ENCODE peak calls at places on chromosomes 11 and 22, in eight cellular contexts. Q is GM23338, H is neural progenitor cell, B is PC-3, R is MM.1S, S is hepatocyte, J is HCT116, Z is SK-N-SH. D is an unnamed sample.

GRCh38 chr11:110123003-110123402 is 29.8 kb downstream of the ZC3H12C start:
- DNase-seq in S (no peak), H (no peak), J (no peak), Z (no peak), Q (peak; percentile 6), R (no peak), B (no peak), D (no peak)

GRCh38 chr11:18768472-18768901 is 23.1 kb downstream of the PTPN5 start:
- DNase-seq in Z (no peak), H (no peak), B (no peak), Q (no peak), R (peak; percentile 79), J (no peak), S (no peak), D (peak; percentile 16)

GRCh38 chr22:31488346-31488883 is 1.2 kb downstream of the EIF4ENIF1 start:
- DNase-seq in R (peak; percentile 26), Z (no peak), H (no peak), Q (no peak), B (no peak), J (no peak), S (no peak), D (no peak)

GRCh38 chr11:9091044-9091936 is at the start of gene SCUBE2:
- DNase-seq in B (no peak), J (no peak), S (no peak), H (peak; percentile 68), Q (peak; percentile 55), R (no peak), Z (peak; percentile 86), D (no peak)

GRCh38 chr11:69293819-69294505 is at the start of gene MYEOV:
- DNase-seq in S (no peak), H (peak; percentile 29), B (peak; percentile 92), R (peak; percentile 87), Z (peak; percentile 78), Q (peak; percentile 79), J (peak; percentile 88), D (peak; percentile 90)

GRCh38 chr22:38862375-38863329 is 9.4 kb downstream of the CBX6 start:
- DNase-seq in J (no peak), H (peak; percentile 39), R (no peak), Z (peak; percentile 60), Q (peak; percentile 59), B (no peak), S (peak; percentile 2), D (no peak)

GRCh38 chr11:48141475-48142100 is 75.0 kb upstream of the OR4B1 start:
- DNase-seq in J (no peak), Q (no peak), S (no peak), Z (no peak), H (no peak), B (peak; percentile 45), R (no peak), D (no peak)

GRCh38 chr11:28835790-28836189 is 727.6 kb downstream of the METTL15 start:
- DNase-seq in B (peak; percentile 32), S (peak; percentile 16), J (no peak), H (no peak), R (no peak), Q (no peak), Z (no peak), D (no peak)

GRCh38 chr22:40739723-40740122 is 60.4 kb downstream of the MCHR1 start:
- DNase-seq in Q (no peak), Z (no peak), H (no peak), B (no peak), R (no peak), J (no peak), S (no peak), D (no peak)

GRCh38 chr11:61616443-61616842 is 35.6 kb upstream of the SYT7 start:
- DNase-seq in Q (no peak), S (no peak), J (no peak), B (peak; percentile 69), H (no peak), R (no peak), Z (no peak), D (no peak)

GRCh38 chr22:40056163-40056958 is 61.6 kb downstream of the FAM83F start:
- DNase-seq in J (no peak), S (no peak), R (no peak), B (no peak), Z (no peak), Q (no peak), H (no peak), D (no peak)

GRCh38 chr11:128949791-128950454 is 7.3 kb upstream of the TP53AIP1 start:
- DNase-seq in Q (no peak), S (no peak), R (no peak), H (no peak), B (no peak), J (no peak), Z (no peak), D (no peak)

DNA sequence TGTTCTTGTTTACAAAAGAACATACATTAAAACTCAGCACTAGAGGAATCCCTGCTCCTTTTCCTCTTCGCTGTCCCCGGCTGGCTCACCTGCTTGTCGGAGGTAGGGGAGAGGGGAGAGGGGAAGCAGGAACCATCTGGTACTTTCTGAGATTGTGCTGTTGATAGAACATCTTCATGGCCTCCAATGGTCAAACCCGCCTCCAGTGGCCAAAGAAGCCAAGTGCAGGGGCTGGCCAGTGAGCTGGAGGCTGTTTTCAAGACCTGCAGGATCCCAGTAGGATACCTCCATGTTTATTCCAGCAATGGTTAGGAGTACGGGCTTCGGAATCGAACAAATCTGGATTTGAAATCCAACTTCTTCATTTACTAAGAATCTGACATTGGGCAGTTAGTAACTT is 92.6 kb downstream of the PKNOX2 start:
- DNase-seq in R (no peak), Z (peak; percentile 51), H (peak; percentile 54), Q (peak; percentile 78), J (no peak), S (no peak), B (peak; percentile 16), D (no peak)
- H2AFZ ChIP-seq in R (no peak overlapping the region), Z (no peak overlapping the region), H (no peak overlapping the region), Q (no peak overlapping the region), J (no peak overlapping the region), S (no peak overlapping the region), B (no peak overlapping the region), D (no peak overlapping the region)

GRCh38 chr11:45618897-45619296 is 46.5 kb downstream of the CHST1 start:
- DNase-seq in H (no peak), B (no peak), R (no peak), Q (no peak), S (no peak), J (no peak), Z (no peak), D (no peak)

GRCh38 chr11:45616802-45617549 is 48.4 kb downstream of the CHST1 start:
- DNase-seq in Z (no peak), Q (no peak), B (no peak), S (no peak), J (no peak), R (no peak), H (no peak), D (no peak)

GRCh38 chr11:45614196-45614828 is 51.1 kb downstream of the CHST1 start:
- DNase-seq in B (no peak), Z (no peak), J (no peak), R (no peak), S (no peak), H (no peak), Q (no peak), D (no peak)

GRCh38 chr11:45617886-45618601 is 47.4 kb downstream of the CHST1 start:
- DNase-seq in B (no peak), R (no peak), S (no peak), Z (no peak), J (no peak), Q (no peak), H (peak; percentile 58), D (no peak)

DNA sequence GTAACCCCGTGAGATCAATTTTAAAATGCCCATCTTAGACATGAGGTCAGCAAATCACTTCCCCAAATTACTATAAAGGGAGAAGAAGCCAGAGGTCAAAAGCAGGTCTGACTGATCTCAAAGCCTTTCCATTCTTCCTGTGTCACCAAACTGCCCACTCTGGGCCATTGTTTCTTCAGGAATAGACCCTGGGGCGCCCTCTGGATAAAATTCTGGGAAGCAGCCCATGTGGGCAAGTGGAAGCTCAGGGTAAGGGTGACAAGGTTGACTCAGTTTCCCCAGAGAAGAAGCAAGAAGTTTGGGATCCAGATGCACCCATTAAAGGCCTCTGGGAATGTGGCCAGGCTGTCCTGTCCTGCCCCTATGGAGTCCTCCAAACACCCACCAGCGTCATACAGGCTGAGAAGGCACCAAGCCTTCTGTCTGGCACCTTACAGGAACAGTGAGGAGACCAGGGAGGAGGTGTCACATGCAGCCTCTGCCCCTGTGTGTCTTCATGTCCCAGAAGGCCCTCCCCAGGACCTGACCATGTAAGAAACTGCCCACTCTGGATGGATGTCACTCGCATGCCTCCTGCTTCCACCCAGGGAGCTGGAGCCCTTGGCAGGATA is 50.1 kb downstream of the CHST1 start:
- DNase-seq in H (no peak), J (no peak), R (no peak), Q (peak; percentile 33), S (no peak), B (no peak), Z (no peak), D (no peak)
- TF ChIP-seq CTCF in H (no peak), J (peak; percentile 4), R (no peak), Q (peak; percentile 57), S (no peak), B (no peak), Z (no peak), D (no peak)

GRCh38 chr11:66593650-66594049 is 665 bp downstream of the CCS start:
- DNase-seq in Z (no peak), H (no peak), B (no peak), S (no peak), J (no peak), R (no peak), Q (no peak), D (no peak)

GRCh38 chr11:66592457-66593302 is at the start of the genes CCDC87 and CCS:
- DNase-seq in H (peak; percentile 98), J (peak; percentile 91), B (peak; percentile 99), R (peak; percentile 97), Z (peak; percentile 100), Q (peak; percentile 96), S (peak; percentile 99), D (peak; percentile 97)

GRCh38 chr11:66593303-66593635 is 284 bp downstream of the CCS start:
- DNase-seq in B (no peak), R (no peak), J (no peak), Q (peak; percentile 8), H (no peak), S (no peak), Z (no peak), D (no peak)

GRCh38 chr11:66598993-66599392 is 6.0 kb downstream of the CCS start:
- DNase-seq in R (no peak), B (no peak), S (no peak), J (no peak), Z (no peak), Q (no peak), H (no peak), D (no peak)

GRCh38 chr11:66595245-66595904 is 2.4 kb downstream of the CCS start:
- DNase-seq in H (no peak), Z (no peak), Q (no peak), R (no peak), B (no peak), S (peak; percentile 38), J (no peak), D (no peak)
- TF ChIP-seq EZH2phosphoT487 in H (no peak), Z (no peak), Q (no peak), R (no peak), B (no peak), S (no peak), J (no peak), D (no peak)

DNA sequence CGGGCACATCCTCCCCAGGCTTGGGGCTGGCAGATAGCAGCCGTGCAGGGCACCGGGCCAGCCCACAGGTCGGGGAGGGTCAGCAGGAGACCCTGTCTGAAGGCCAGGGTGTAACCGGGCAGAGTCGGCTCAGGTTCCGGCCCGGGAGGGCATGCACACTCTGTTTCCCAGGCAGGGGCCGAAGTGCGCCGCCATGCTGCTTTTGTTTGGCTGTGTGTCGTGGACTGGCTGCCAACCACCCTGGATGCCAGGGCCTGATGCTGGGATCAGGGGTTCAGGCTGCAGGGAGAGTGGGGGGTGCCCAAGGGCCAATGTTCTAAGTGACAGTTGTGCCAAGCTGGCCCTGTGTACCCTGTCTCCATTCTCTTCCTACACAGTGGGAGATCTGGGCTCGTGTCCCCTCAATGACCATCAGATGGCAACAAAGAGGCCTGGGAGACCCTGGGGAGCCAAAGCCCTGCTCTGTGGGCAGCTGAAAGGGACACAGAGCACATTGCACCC is 120.9 kb upstream of the B3GAT1 start:
- DNase-seq in H (no peak), J (no peak), Z (no peak), Q (no peak), B (no peak), S (no peak), R (no peak), D (no peak)
- H2AFZ ChIP-seq in H (no peak overlapping the region), J (no peak overlapping the region), Z (no peak overlapping the region), Q (no peak overlapping the region), B (no peak overlapping the region), S (no peak overlapping the region), R (no peak overlapping the region), D (no peak overlapping the region)